ENCODE peak calls at places on chromosomes 5 and 9, in seven cellular contexts. H, B, E, F, L, P and N are unnamed samples.

GRCh38 chr9:85258823-85259370 is 482.9 kb downstream of the AGTPBP1 start:
- DNase-seq in B (peak), E (peak), P (peak), H (peak), F (peak), L (no peak), N (peak)

GRCh38 chr9:128011071-128011817 is 30.5 kb upstream of the EEIG1 start:
- DNase-seq in B (no peak), H (no peak), L (no peak), P (no peak), E (no peak), F (peak), N (no peak)

GRCh38 chr5:132214491-132214890 is 13.2 kb downstream of the P4HA2 start:
- DNase-seq in F (no peak), E (no peak), P (no peak), H (no peak), L (no peak), B (no peak), N (no peak)

GRCh38 chr9:94593459-94594345 is at the start of gene FBP2:
- DNase-seq in F (peak), P (peak), B (no peak), E (no peak), H (no peak), L (no peak), N (no peak)

GRCh38 chr9:89603629-89604462 is 966 bp upstream of the GADD45G start:
- DNase-seq in E (peak), L (peak), H (peak), F (peak), P (peak), B (peak), N (peak)

GRCh38 chr5:163649522-163649921 is 144.1 kb downstream of the MAT2B start:
- DNase-seq in P (no peak), F (peak), H (no peak), L (no peak), E (no peak), B (no peak), N (no peak)

GRCh38 chr5:167861134-167861930 is 430.1 kb upstream of the WWC1 start:
- DNase-seq in B (no peak), L (no peak), F (peak), E (peak), P (no peak), H (no peak), N (peak)

GRCh38 chr5:1143670-1143951 is 31.7 kb upstream of the SLC12A7 start:
- DNase-seq in P (no peak), H (no peak), E (no peak), L (no peak), F (no peak), B (no peak), N (no peak)

GRCh38 chr9:73143606-73144328 is 7.9 kb upstream of the ANXA1 start:
- DNase-seq in B (no peak), E (no peak), L (no peak), F (peak), H (no peak), P (no peak), N (no peak)

GRCh38 chr9:121107041-121107440 is 32.3 kb downstream of the CNTRL start:
- DNase-seq in P (no peak), B (no peak), F (peak), H (no peak), E (no peak), L (no peak), N (no peak)

GRCh38 chr5:1670342-1670741 is 129.3 kb downstream of the MRPL36 start:
- DNase-seq in L (no peak), F (peak), E (no peak), H (peak), B (no peak), P (peak), N (no peak)

GRCh38 chr5:146967646-146968045 is 89.1 kb upstream of the PPP2R2B start:
- DNase-seq in H (no peak), B (no peak), E (no peak), P (no peak), L (no peak), F (no peak), N (no peak)

GRCh38 chr5:67817652-67818051 is 397.9 kb upstream of the PIK3R1 start:
- DNase-seq in P (no peak), F (no peak), E (no peak), L (no peak), H (no peak), B (no peak), N (no peak)

GRCh38 chr9:18208166-18209059 is 265.5 kb upstream of the ADAMTSL1 start:
- DNase-seq in H (peak), B (no peak), F (peak), E (peak), P (peak), L (no peak), N (peak)

GRCh38 chr9:15144567-15145174 is 162.3 kb downstream of the TTC39B start:
- DNase-seq in H (no peak), P (no peak), E (no peak), F (peak), L (no peak), B (no peak), N (no peak)

GRCh38 chr5:138557677-138558076 is 14.6 kb upstream of the ETF1 start:
- DNase-seq in B (no peak), H (no peak), P (no peak), F (no peak), E (no peak), L (no peak), N (no peak)

GRCh38 chr9:70465904-70466303 is 51.4 kb upstream of the KLF9 start:
- DNase-seq in E (no peak), F (no peak), B (no peak), P (no peak), H (no peak), L (no peak), N (no peak)

GRCh38 chr5:42791151-42791550 is 20.5 kb downstream of the SELENOP start:
- DNase-seq in P (no peak), F (no peak), B (no peak), E (no peak), H (no peak), L (no peak), N (no peak)

GRCh38 chr5:140182075-140182709 is 7.2 kb downstream of the CYSTM1 start:
- DNase-seq in H (no peak), E (no peak), P (no peak), L (no peak), F (peak), B (no peak), N (no peak)

GRCh38 chr9:124735121-124735520 is 36.0 kb downstream of the NR6A1 start:
- DNase-seq in H (peak), P (no peak), F (peak), L (no peak), B (no peak), E (no peak), N (no peak)

GRCh38 chr5:142780871-142781270 is 10.7 kb downstream of the ARHGAP26 start:
- DNase-seq in B (no peak), F (no peak), E (peak), L (no peak), P (no peak), H (no peak), N (no peak)

GRCh38 chr9:126235844-126236243 is 90.8 kb upstream of the MVB12B start:
- DNase-seq in H (no peak), P (no peak), B (no peak), F (no peak), E (no peak), L (no peak), N (no peak)

GRCh38 chr9:93590609-93591234 is 14.3 kb downstream of the PHF2 start:
- DNase-seq in B (no peak), E (no peak), L (no peak), P (peak), F (no peak), H (no peak), N (no peak)

GRCh38 chr9:29625292-29625731 is 2052.0 kb upstream of the C9orf72 start:
- DNase-seq in P (no peak), L (no peak), B (no peak), H (no peak), E (no peak), F (no peak), N (no peak)

GRCh38 chr5:124888622-124889521 is 142.4 kb upstream of the ZNF608 start:
- DNase-seq in E (no peak), L (no peak), B (no peak), P (no peak), H (no peak), F (no peak), N (no peak)

GRCh38 chr9:26260238-26260637 is 582.0 kb upstream of the TUSC1 start:
- DNase-seq in E (no peak), L (no peak), H (no peak), F (peak), P (no peak), B (no peak), N (no peak)

GRCh38 chr9:128781186-128782070 is 5.6 kb upstream of the TBC1D13 start:
- DNase-seq in H (no peak), L (no peak), E (no peak), B (no peak), F (no peak), P (no peak), N (no peak)

GRCh38 chr5:14112998-14113652 is 30.0 kb upstream of the TRIO start:
- DNase-seq in P (no peak), B (no peak), H (no peak), E (no peak), L (no peak), F (no peak), N (no peak)

GRCh38 chr5:94240616-94241287 is 377.7 kb downstream of the KIAA0825 start:
- DNase-seq in B (no peak), H (no peak), F (peak), P (peak), E (no peak), L (no peak), N (no peak)

GRCh38 chr9:588952-589351 is 252.5 kb upstream of the DMRT1 start:
- DNase-seq in E (no peak), B (no peak), L (no peak), F (no peak), H (no peak), P (no peak), N (no peak)

GRCh38 chr9:79610019-79610760 is 38.4 kb downstream of the TLE4 start:
- DNase-seq in L (no peak), F (no peak), H (no peak), B (no peak), P (no peak), E (peak), N (no peak)

GRCh38 chr9:89597711-89598707 is 6.8 kb upstream of the GADD45G start:
- DNase-seq in P (peak), L (peak), E (peak), B (peak), H (peak), F (peak), N (peak)

GRCh38 chr5:151037561-151038291 is 17.3 kb downstream of the GPX3 start:
- DNase-seq in H (no peak), B (no peak), E (no peak), F (peak), P (peak), L (no peak), N (no peak)

GRCh38 chr5:14818931-14819790 is 52.4 kb downstream of the ANKH start:
- DNase-seq in L (no peak), H (no peak), B (no peak), E (no peak), P (no peak), F (no peak), N (no peak)

GRCh38 chr5:131164931-131165727 is at the start of gene HINT1:
- DNase-seq in E (peak), B (peak), L (peak), P (peak), F (peak), H (peak), N (peak)
- TF ChIP-seq CTCF in E (no peak), B (peak), L (peak), P (no peak), F (peak), H (no peak), N (peak)

GRCh38 chr5:133365738-133366137 is 246.6 kb downstream of the FSTL4 start:
- DNase-seq in P (no peak), H (no peak), F (no peak), E (no peak), B (no peak), L (no peak), N (no peak)

GRCh38 chr5:133364916-133365315 is 247.4 kb downstream of the FSTL4 start:
- DNase-seq in H (no peak), F (no peak), P (no peak), E (no peak), L (no peak), B (no peak), N (no peak)

GRCh38 chr5:133366438-133366837 is 245.9 kb downstream of the FSTL4 start:
- DNase-seq in E (no peak), H (no peak), F (no peak), L (no peak), P (no peak), B (no peak), N (no peak)

GRCh38 chr5:133363807-133364587 is 248.3 kb downstream of the FSTL4 start:
- DNase-seq in H (no peak), P (no peak), E (no peak), L (no peak), F (no peak), B (no peak), N (no peak)

DNA sequence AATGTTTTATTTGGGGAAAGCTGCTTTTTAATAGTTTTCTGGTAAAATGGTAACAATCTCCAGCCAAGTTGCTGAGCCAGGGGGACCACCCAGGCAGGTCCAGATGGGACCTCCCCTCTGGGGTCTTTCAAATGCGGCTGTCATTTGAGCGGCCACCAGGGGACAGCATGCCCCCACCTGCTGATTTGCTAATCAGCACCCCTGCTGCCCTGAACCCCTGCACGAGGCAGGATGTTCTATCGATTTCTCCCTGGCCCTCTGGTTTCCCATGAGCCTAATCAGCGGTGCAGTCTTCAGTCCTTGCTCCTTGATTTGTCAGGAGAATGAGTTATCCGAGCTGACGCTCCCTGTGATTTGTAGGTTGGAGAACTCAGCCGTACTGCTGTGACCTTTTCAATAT is 247.0 kb downstream of the FSTL4 start:
- DNase-seq in H (peak), B (no peak), F (no peak), P (no peak), L (no peak), E (peak), N (peak)
- TF ChIP-seq CTCF in H (peak), B (peak), F (no peak), P (no peak), L (no peak), E (peak), N (peak)

GRCh38 chr5:135977375-135977928 is 22.7 kb upstream of the LECT2 start:
- DNase-seq in E (peak), F (peak), L (no peak), P (peak), H (peak), B (peak), N (peak)
- TF ChIP-seq CTCF in E (peak), F (peak), L (no peak), P (peak), H (peak), B (peak), N (peak)

GRCh38 chr9:130692365-130692764 is 1.2 kb upstream of the EXOSC2 start:
- DNase-seq in L (no peak), F (no peak), P (peak), H (peak), E (peak), B (no peak), N (peak)
- TF ChIP-seq CTCF in L (no peak), F (peak), P (no peak), H (peak), E (peak), B (no peak), N (peak)